ENCODE peak calls at places on chromosomes 13 and 19, in four cellular contexts. T is HepG2, E is K562, O is GM12878. P is an unnamed sample.

GRCh38 chr19:18167975-18168645 is 5.5 kb upstream of the IFI30 start:
- DNase-seq in T (no peak), E (peak), O (no peak), P (peak)

GRCh38 chr19:8461891-8462290 is 17.1 kb downstream of the HNRNPM start:
- DNase-seq in T (no peak), E (no peak), O (no peak), P (no peak)

GRCh38 chr19:11063434-11063833 is 25.8 kb upstream of the LDLR start:
- DNase-seq in T (no peak), E (no peak), O (no peak), P (no peak)

GRCh38 chr13:48831248-48831647 is 144.5 kb upstream of the FNDC3A start:
- DNase-seq in T (no peak), E (no peak), O (peak), P (no peak)

GRCh38 chr13:30034448-30034795 is 184.0 kb upstream of the UBL3 start:
- DNase-seq in T (no peak), E (no peak), O (no peak), P (no peak)

GRCh38 chr19:35206379-35206778 is 22.2 kb downstream of the FAM187B start:
- DNase-seq in T (no peak), E (no peak), O (peak), P (no peak)

GRCh38 chr13:35914662-35915061 is 216.5 kb downstream of the DCLK1 start:
- DNase-seq in T (no peak), E (no peak), O (no peak), P (no peak)

GRCh38 chr19:4555657-4556561 is 3.6 kb downstream of the SEMA6B start:
- DNase-seq in T (no peak), E (peak), O (no peak), P (peak)

GRCh38 chr13:42420304-42420703 is 148.4 kb downstream of the AKAP11 start:
- DNase-seq in T (no peak), E (no peak), O (peak), P (no peak)

GRCh38 chr13:52786747-52787146 is 47.1 kb upstream of the CNMD start:
- DNase-seq in T (no peak), E (no peak), O (no peak), P (no peak)

GRCh38 chr13:63198076-63198475 is 1782.4 kb upstream of the PCDH20 start:
- DNase-seq in T (no peak), E (no peak), O (no peak), P (no peak)

GRCh38 chr13:113948034-113948742 is 25.7 kb downstream of the C13orf46 start:
- DNase-seq in T (no peak), E (no peak), O (no peak), P (no peak)

GRCh38 chr19:37304190-37304883 is 66.6 kb upstream of the ZNF527 start:
- DNase-seq in T (no peak), E (peak), O (no peak), P (peak)

GRCh38 chr19:50492303-50493052 is 15.8 kb upstream of the GARIN5A start:
- DNase-seq in T (no peak), E (peak), O (no peak), P (no peak)

GRCh38 chr19:18895038-18895827 is 725 bp downstream of the CERS1 start:
- DNase-seq in T (peak), E (peak), O (no peak), P (peak)

GRCh38 chr19:19372656-19373416 is 32.6 kb upstream of the GATAD2A start:
- DNase-seq in T (peak), E (peak), O (no peak), P (peak)

GRCh38 chr13:30690282-30691188 is 44.8 kb upstream of the ALOX5AP start:
- DNase-seq in T (no peak), E (no peak), O (no peak), P (no peak)

GRCh38 chr19:40191836-40192646 is 815 bp downstream of the MAP3K10 start:
- DNase-seq in T (no peak), E (peak), O (no peak), P (peak)

DNA sequence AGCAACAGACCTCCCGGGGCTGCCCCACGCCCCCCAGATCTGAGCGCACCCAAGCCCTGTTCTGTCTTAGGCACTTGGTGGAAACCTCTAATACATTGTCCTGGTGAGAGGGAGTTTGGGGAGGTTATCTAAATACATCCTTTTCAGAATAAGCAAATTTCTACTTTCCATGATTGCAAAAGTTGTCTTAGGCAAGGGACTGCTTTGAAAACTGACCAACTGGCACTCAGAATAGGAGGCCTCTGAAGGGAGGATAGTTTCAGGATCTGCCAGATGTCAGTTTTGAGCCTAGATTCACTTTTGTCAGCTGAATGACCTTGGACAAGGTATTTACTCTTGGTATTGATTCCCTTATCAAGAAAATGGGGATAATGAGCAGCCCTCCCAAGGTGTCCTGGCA is 11.8 kb downstream of the SERP2 start:
- DNase-seq in T (no peak), E (no peak), O (no peak), P (no peak)
- TF ChIP-seq CBFB in T (no peak), E (no peak), O (no peak), P (no peak)

GRCh38 chr19:31110331-31110730 is 238.9 kb downstream of the TSHZ3 start:
- DNase-seq in T (no peak), E (no peak), O (no peak), P (peak)
- TF ChIP-seq CBFB in T (no peak), E (no peak), O (no peak), P (no peak)

DNA sequence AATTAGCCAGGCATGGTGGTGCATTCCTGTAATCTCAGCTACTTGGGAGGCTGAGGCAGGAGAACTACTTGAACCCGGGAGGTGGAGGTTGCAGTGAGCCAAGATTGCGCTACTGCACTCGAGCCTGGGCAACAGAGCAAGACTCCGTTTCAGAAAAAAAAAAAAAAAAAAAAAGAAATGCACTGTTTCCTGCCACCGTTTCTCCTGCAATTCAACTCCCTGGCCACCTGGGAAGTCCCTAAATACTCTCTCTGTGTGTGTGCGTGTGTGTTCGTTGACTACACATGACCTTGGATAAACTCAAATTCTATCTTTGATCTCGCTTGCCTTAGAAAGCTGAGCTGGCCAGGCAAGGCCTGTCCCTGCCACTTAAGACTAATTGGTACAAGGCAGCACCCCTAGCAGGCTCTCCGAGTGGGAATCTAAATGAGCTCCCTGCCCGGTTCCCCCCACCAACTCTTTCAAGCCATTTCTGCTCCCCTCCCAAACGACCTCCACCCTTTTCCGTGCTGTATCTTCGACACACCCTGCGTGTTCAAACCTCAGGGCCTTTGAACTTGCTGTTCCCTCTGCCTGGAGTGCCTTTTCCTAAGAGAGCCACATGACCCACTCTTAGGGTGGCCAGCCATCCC is 5.2 kb upstream of the BCAT2 start:
- DNase-seq in T (peak), E (no peak), O (no peak), P (no peak)
- TF ChIP-seq CBFB in T (no peak), E (no peak), O (no peak), P (no peak)

GRCh38 chr19:1630811-1631210 is 21.6 kb downstream of the TCF3 start:
- DNase-seq in T (no peak), E (no peak), O (no peak), P (no peak)
- TF ChIP-seq CBFB in T (no peak), E (no peak), O (no peak), P (no peak)

GRCh38 chr13:80989241-80989640 is 648.3 kb upstream of the SPRY2 start:
- DNase-seq in T (no peak), E (no peak), O (no peak), P (no peak)
- TF ChIP-seq CBFB in T (no peak), E (no peak), O (no peak), P (no peak)

DNA sequence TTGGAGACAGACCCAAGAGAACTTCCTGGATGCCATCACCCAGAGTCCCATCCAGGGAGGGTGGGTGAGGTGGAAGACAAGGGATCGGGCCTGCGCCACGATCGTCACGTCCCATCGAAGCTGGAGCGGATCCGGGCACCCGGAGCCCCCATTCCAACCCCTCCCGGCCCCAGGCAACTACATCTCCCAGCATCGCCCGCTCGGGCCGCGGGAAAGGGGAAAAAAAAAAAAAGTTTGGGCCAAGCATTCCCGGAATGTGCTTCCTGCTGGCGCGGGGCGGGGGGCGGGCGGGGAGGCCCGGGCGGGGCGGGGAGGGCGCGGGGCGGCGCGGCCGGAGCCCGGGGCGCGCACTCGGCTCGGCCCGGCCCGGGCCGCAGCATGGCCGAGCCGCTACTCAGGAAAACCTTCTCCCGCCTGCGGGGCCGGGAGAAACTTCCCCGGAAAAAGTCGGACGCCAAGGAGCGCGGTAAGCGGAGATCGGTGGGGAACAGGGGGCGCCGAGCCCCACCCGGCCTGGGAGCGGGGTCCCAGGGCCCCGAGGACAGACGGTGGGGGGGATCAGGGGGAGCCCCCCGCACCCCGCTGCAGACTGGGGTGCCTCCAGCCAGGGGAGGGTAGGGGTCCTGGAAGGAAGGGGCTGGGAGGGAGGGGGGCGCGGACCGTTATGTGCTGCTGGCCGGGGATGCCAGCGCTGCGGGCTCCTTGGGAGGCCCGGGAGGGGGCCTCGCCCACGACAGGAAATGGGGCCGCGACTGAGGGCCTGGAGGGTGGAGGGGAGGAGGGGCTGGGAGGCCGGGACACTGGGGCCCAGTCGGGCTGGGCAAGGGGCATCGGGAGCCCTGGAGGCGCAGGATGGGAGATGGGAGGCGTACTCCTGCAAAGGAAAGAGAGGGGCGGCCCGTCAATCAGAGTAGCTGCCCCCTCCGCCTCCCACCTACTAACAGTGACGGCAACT is at the start of gene SYDE1:
- DNase-seq in T (peak), E (no peak), O (no peak), P (peak)
- TF ChIP-seq CBFB in T (no peak), E (no peak), O (no peak), P (no peak)

GRCh38 chr13:71285700-71286099 is 581.3 kb downstream of the DACH1 start:
- DNase-seq in T (no peak), E (no peak), O (no peak), P (no peak)

GRCh38 chr13:71290963-71291937 is 575.8 kb downstream of the DACH1 start:
- DNase-seq in T (peak), E (no peak), O (peak), P (no peak)
- TF ChIP-seq CBFB in T (no peak), E (no peak), O (no peak), P (no peak)

GRCh38 chr13:93987458-93987857 is 492.0 kb downstream of the DCT start:
- DNase-seq in T (no peak), E (no peak), O (no peak), P (no peak)
- TF ChIP-seq CBFB in T (no peak), E (no peak), O (no peak), P (no peak)